ENCODE peak calls at places on chromosomes 6 and 20, in four cellular contexts. One of them, this sample, is unnamed.
A peak's percentile ranks its signal among the peaks of the same experiment; 100 is the strongest.

GRCh38 chr20:1517010-1517409 is 25.8 kb upstream of the SIRPB2 start:
- DNase-seq in HepG2: no peak
- DNase-seq in K562: no peak
- DNase-seq in HCT116: no peak
- DNase-seq in this sample: no peak

GRCh38 chr6:91088976-91089375 is 502.1 kb upstream of the MAP3K7 start:
- DNase-seq in HepG2: no peak
- DNase-seq in K562: no peak
- DNase-seq in HCT116: no peak
- DNase-seq in this sample: no peak

GRCh38 chr6:154448448-154449096 is 61.9 kb downstream of the CNKSR3 start:
- DNase-seq in HepG2: no peak
- DNase-seq in K562: no peak
- DNase-seq in HCT116: no peak
- DNase-seq in this sample: no peak

GRCh38 chr20:37383229-37383989 is 37.5 kb downstream of the SRC start:
- DNase-seq in HepG2: no peak
- DNase-seq in K562: peak; percentile 55
- DNase-seq in HCT116: peak; percentile 81
- DNase-seq in this sample: no peak

GRCh38 chr6:89843070-89843469 is 13.4 kb downstream of the CASP8AP2 start:
- DNase-seq in HepG2: no peak
- DNase-seq in K562: no peak
- DNase-seq in HCT116: no peak
- DNase-seq in this sample: no peak

GRCh38 chr20:44193801-44194200 is 6.8 kb upstream of the JPH2 start:
- DNase-seq in HepG2: no peak
- DNase-seq in K562: no peak
- DNase-seq in HCT116: no peak
- DNase-seq in this sample: no peak

GRCh38 chr6:109772961-109773431 is 81.9 kb downstream of the FIG4 start:
- DNase-seq in HepG2: no peak
- DNase-seq in K562: no peak
- DNase-seq in HCT116: no peak
- DNase-seq in this sample: no peak

GRCh38 chr6:24757610-24758009 is 17.1 kb upstream of the GMNN start:
- DNase-seq in HepG2: no peak
- DNase-seq in K562: no peak
- DNase-seq in HCT116: no peak
- DNase-seq in this sample: no peak

GRCh38 chr6:156310701-156311100 is 466.5 kb upstream of the ARID1B start:
- DNase-seq in HepG2: no peak
- DNase-seq in K562: no peak
- DNase-seq in HCT116: no peak
- DNase-seq in this sample: no peak

GRCh38 chr6:57221191-57221935 is 744 bp downstream of the RAB23 start:
- DNase-seq in HepG2: peak; percentile 62
- DNase-seq in K562: peak; percentile 85
- DNase-seq in HCT116: peak; percentile 54
- DNase-seq in this sample: peak; percentile 22

GRCh38 chr20:59331721-59332329 is 31.4 kb downstream of the EDN3 start:
- DNase-seq in HepG2: no peak
- DNase-seq in K562: no peak
- DNase-seq in HCT116: no peak
- DNase-seq in this sample: no peak

GRCh38 chr20:50244352-50245149 is 53.9 kb downstream of the CEBPB start:
- DNase-seq in HepG2: no peak
- DNase-seq in K562: no peak
- DNase-seq in HCT116: peak; percentile 38
- DNase-seq in this sample: no peak

GRCh38 chr6:111450087-111450486 is 32.9 kb downstream of the REV3L start:
- DNase-seq in HepG2: no peak
- DNase-seq in K562: no peak
- DNase-seq in HCT116: no peak
- DNase-seq in this sample: no peak

GRCh38 chr6:104955927-104956662 is 812 bp upstream of the LIN28B start:
- DNase-seq in HepG2: peak; percentile 78
- DNase-seq in K562: peak; percentile 94
- DNase-seq in HCT116: no peak
- DNase-seq in this sample: no peak

GRCh38 chr6:21707527-21707926 is 114.0 kb downstream of the SOX4 start:
- DNase-seq in HepG2: no peak
- DNase-seq in K562: no peak
- DNase-seq in HCT116: no peak
- DNase-seq in this sample: no peak

GRCh38 chr6:121430514-121431460 is 4.7 kb upstream of the GJA1 start:
- DNase-seq in HepG2: peak; percentile 62
- DNase-seq in K562: peak; percentile 7
- DNase-seq in HCT116: peak; percentile 29
- DNase-seq in this sample: no peak

GRCh38 chr6:63560806-63561672 is 11.2 kb upstream of the LOC128125822 start:
- DNase-seq in HepG2: peak; percentile 62
- DNase-seq in K562: no peak
- DNase-seq in HCT116: no peak
- DNase-seq in this sample: no peak

GRCh38 chr20:49586967-49587587 is 19.1 kb upstream of the PTGIS start:
- DNase-seq in HepG2: no peak
- DNase-seq in K562: no peak
- DNase-seq in HCT116: no peak
- DNase-seq in this sample: no peak

GRCh38 chr20:47236639-47236900 is 119.9 kb downstream of the ZMYND8 start:
- DNase-seq in HepG2: no peak
- DNase-seq in K562: no peak
- DNase-seq in HCT116: no peak
- DNase-seq in this sample: no peak

GRCh38 chr6:41027799-41028617 is 11.0 kb downstream of the UNC5CL start:
- DNase-seq in HepG2: peak; percentile 47
- DNase-seq in K562: peak; percentile 85
- DNase-seq in HCT116: peak; percentile 35
- DNase-seq in this sample: no peak

GRCh38 chr6:97497713-97498331 is 214.8 kb upstream of the MMS22L start:
- DNase-seq in HepG2: peak; percentile 59
- DNase-seq in K562: peak; percentile 57
- DNase-seq in HCT116: peak; percentile 49
- DNase-seq in this sample: peak; percentile 43

GRCh38 chr20:37973059-37973910 is 60.0 kb downstream of the TTI1 start:
- DNase-seq in HepG2: no peak
- DNase-seq in K562: peak; percentile 84
- DNase-seq in HCT116: no peak
- DNase-seq in this sample: no peak

GRCh38 chr6:139881728-139882211 is 507.3 kb upstream of the CITED2 start:
- DNase-seq in HepG2: peak; percentile 34
- DNase-seq in K562: peak; percentile 43
- DNase-seq in HCT116: peak; percentile 53
- DNase-seq in this sample: peak; percentile 79

GRCh38 chr20:16194961-16195360 is 378.3 kb downstream of the KIF16B start:
- DNase-seq in HepG2: no peak
- DNase-seq in K562: no peak
- DNase-seq in HCT116: no peak
- DNase-seq in this sample: no peak

GRCh38 chr6:47478233-47479155 is 905 bp downstream of the CD2AP start:
- DNase-seq in HepG2: peak; percentile 43
- DNase-seq in K562: peak; percentile 87
- DNase-seq in HCT116: no peak
- DNase-seq in this sample: no peak

GRCh38 chr6:78533426-78533825 is 333.9 kb upstream of the IRAK1BP1 start:
- DNase-seq in HepG2: no peak
- DNase-seq in K562: no peak
- DNase-seq in HCT116: no peak
- DNase-seq in this sample: no peak

GRCh38 chr6:7489376-7489775 is 52.1 kb upstream of the DSP start:
- DNase-seq in HepG2: no peak
- DNase-seq in K562: no peak
- DNase-seq in HCT116: no peak
- DNase-seq in this sample: no peak

GRCh38 chr6:127118505-127119360 is at the start of gene RSPO3:
- DNase-seq in HepG2: no peak
- DNase-seq in K562: no peak
- DNase-seq in HCT116: no peak
- DNase-seq in this sample: no peak

DNA sequence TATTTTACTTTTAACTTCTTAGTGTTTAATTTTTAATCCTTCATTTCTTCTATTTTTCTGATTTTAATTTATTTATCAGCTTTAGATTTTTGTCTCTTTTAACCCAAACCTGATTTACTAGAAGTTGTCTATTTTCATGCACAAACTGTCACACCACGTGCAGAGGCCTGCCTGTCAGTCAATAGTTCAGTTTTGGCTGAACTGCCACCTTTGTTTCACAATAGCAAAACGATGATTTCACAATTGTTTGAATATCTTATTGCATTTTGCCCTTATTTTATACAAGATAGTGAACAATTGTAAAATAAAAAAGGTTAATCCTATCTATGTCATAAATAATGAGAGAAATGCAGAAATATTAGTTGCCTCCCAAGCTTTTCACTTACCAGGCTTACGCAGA is 24.0 kb upstream of the PPP1R3G start:
- DNase-seq in HepG2: peak; percentile 64
- DNase-seq in K562: no peak
- DNase-seq in HCT116: no peak
- DNase-seq in this sample: no peak
- TF ChIP-seq TCF7L2 in HepG2: no peak
- TF ChIP-seq TCF7L2 in K562: no peak
- TF ChIP-seq TCF7L2 in HCT116: no peak
- TF ChIP-seq TCF7L2 in this sample: no peak

GRCh38 chr20:63548992-63549391 is 1.4 kb upstream of the SRMS start:
- DNase-seq in HepG2: no peak
- DNase-seq in K562: no peak
- DNase-seq in HCT116: no peak
- DNase-seq in this sample: no peak

GRCh38 chr20:63546256-63546655 is 1.3 kb downstream of the SRMS start:
- DNase-seq in HepG2: no peak
- DNase-seq in K562: no peak
- DNase-seq in HCT116: no peak
- DNase-seq in this sample: no peak

GRCh38 chr20:63548542-63548941 is 993 bp upstream of the SRMS start:
- DNase-seq in HepG2: no peak
- DNase-seq in K562: no peak
- DNase-seq in HCT116: no peak
- DNase-seq in this sample: no peak

GRCh38 chr20:63546686-63547483 is 664 bp downstream of the SRMS start:
- DNase-seq in HepG2: no peak
- DNase-seq in K562: no peak
- DNase-seq in HCT116: no peak
- DNase-seq in this sample: no peak

GRCh38 chr20:63547484-63548480 is at the start of gene SRMS:
- DNase-seq in HepG2: no peak
- DNase-seq in K562: no peak
- DNase-seq in HCT116: no peak
- DNase-seq in this sample: no peak
- H3K4me1 ChIP-seq in HepG2: peaks cover 24% of the 10 kb centered on the region
- H3K4me1 ChIP-seq in K562: peaks cover 6% of the 10 kb centered on the region
- H3K4me1 ChIP-seq in HCT116: peaks cover 37% of the 10 kb centered on the region
- H3K4me1 ChIP-seq in this sample: peaks cover 15% of the 10 kb centered on the region

DNA sequence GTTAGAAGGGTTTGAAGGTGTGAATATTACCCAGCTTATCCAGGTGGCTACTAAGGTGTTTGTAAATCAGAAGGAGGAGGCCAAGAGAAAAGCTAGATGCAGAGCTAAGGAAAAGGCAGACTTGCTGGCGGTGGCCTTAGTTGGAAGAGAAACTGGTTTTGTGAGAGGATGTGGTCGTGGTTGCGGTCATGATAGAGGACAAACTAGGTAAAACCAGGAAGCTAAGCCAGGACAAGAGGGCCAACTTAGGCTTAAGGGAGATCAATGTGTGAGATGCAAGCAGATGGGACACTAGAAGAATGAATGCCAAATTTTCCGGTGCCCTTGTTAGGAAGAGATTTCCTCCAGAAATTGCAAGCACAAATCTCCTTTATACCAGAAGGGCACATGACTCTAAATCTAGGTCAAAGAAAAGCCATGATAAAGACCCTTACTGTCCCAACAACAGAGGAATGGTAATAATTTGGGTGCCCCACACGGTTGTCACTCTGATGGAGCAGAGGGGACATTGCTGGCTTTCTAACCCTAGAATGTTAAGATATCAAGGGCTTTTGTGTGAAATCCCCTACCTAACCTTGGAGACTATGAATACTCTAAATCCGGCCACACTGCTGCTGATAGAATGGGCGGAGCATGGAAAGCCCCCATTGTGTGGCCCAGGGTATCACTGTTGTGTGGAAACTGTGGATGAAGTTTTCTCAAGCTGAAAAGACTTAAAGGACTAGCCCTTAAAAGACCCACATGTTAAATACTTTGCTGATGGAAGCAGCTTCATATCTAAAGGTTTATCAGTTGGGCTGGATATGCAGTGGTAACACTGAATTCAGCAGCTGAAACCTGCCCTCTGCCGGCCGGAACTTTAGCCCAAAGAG is 7.8 kb downstream of the IL22RA2 start:
- DNase-seq in HepG2: peak; percentile 35
- DNase-seq in K562: peak; percentile 76
- DNase-seq in HCT116: peak; percentile 6
- DNase-seq in this sample: no peak
- TF ChIP-seq TCF7L2 in HepG2: no peak
- TF ChIP-seq TCF7L2 in K562: no peak
- TF ChIP-seq TCF7L2 in HCT116: no peak
- TF ChIP-seq TCF7L2 in this sample: no peak

DNA sequence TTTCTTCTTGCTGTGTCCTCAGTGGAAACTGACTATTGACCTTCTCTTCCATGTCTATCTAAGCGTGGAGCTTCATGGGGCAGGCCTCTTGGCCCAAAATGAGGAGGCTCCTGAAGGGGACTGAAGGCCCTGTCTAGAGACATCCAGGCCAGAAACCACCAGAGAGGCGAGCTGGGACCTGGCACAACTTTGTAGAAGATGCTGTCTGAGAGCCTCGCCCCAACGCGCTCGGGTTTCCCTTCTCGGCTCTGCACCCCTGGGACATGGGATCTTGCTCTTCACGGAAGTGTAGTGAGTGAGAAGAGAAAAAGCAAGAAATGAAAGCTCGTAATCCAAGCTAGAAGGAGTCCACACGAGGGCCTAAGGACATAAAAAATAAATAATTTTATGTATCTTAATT is 96.8 kb downstream of the GMPR start:
- DNase-seq in HepG2: no peak
- DNase-seq in K562: no peak
- DNase-seq in HCT116: no peak
- DNase-seq in this sample: no peak
- H3K4me1 ChIP-seq in HepG2: peaks cover 7% of the 10 kb centered on the region
- H3K4me1 ChIP-seq in K562: peaks cover 18% of the 10 kb centered on the region
- H3K4me1 ChIP-seq in HCT116: peaks cover 13% of the 10 kb centered on the region
- H3K4me1 ChIP-seq in this sample: peaks cover 21% of the 10 kb centered on the region

DNA sequence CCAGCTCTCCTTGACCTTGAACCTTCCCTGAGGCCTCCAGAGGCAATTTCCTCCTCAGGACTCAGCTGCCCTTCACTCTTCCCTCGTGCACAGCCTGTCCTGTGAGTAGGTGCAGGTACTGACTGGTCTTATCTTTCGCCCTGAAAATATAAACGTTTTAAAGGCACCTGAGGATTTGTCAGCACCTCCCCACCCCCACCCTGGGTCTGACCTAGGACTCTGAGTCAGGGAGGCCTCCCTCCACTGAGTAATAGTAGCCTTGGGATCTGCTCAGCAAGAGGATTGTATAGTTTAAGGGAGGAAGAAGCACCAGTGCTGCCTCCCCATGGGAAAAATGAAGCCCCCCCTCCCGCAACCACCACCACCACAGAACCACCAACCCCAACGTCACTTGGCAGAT is 54.6 kb downstream of the PPARD start:
- DNase-seq in HepG2: no peak
- DNase-seq in K562: peak; percentile 39
- DNase-seq in HCT116: no peak
- DNase-seq in this sample: no peak
- TF ChIP-seq TCF7L2 in HepG2: no peak
- TF ChIP-seq TCF7L2 in K562: no peak
- TF ChIP-seq TCF7L2 in HCT116: no peak
- TF ChIP-seq TCF7L2 in this sample: no peak